ENCODE peak calls at places on chromosomes 4 and X, in four cellular contexts. L is fibroblast of mammary gland, C is lower leg skin, K is GM06990. X is an unnamed sample.

GRCh38 chrX:28189011-28189410 is 207.8 kb upstream of the DCAF8L1 start:
- DNase-seq in L (peak), C (no peak), K (no peak), X (peak)

GRCh38 chr4:126038492-126039236 is 723.9 kb downstream of the FAT4 start:
- DNase-seq in L (no peak), C (no peak), K (no peak), X (no peak)

GRCh38 chrX:112851161-112851779 is 10.6 kb upstream of the AMOT start:
- DNase-seq in L (no peak), C (no peak), K (peak), X (no peak)

GRCh38 chrX:102712216-102712966 is at the start of gene GPRASP2:
- DNase-seq in L (peak), C (peak), K (no peak), X (no peak)

GRCh38 chr4:102705391-102705935 is 55.3 kb downstream of the MANBA start:
- DNase-seq in L (no peak), C (no peak), K (no peak), X (no peak)

GRCh38 chr4:13956947-13957346 is 329.4 kb upstream of the BOD1L1 start:
- DNase-seq in L (no peak), C (no peak), K (no peak), X (no peak)

GRCh38 chr4:53557601-53558000 is 33.7 kb downstream of the LNX1 start:
- DNase-seq in L (no peak), C (no peak), K (no peak), X (no peak)

GRCh38 chr4:182062936-182063335 is 180.3 kb upstream of the TENM3 start:
- DNase-seq in L (peak), C (no peak), K (no peak), X (peak)

GRCh38 chr4:168577624-168578023 is 80.8 kb downstream of the PALLD start:
- DNase-seq in L (no peak), C (no peak), K (no peak), X (no peak)

GRCh38 chr4:40388248-40388647 is 53.1 kb downstream of the CHRNA9 start:
- DNase-seq in L (no peak), C (no peak), K (no peak), X (no peak)

GRCh38 chrX:100650841-100651240 is 6.8 kb downstream of the SRPX2 start:
- DNase-seq in L (no peak), C (no peak), K (no peak), X (no peak)

GRCh38 chrX:10172867-10173266 is 16.1 kb downstream of the CLCN4 start:
- DNase-seq in L (no peak), C (no peak), K (no peak), X (no peak)

GRCh38 chrX:16771483-16772398 is 14.5 kb upstream of the TXLNG start:
- DNase-seq in L (peak), C (no peak), K (peak), X (peak)

GRCh38 chrX:153477039-153477438 is 6.7 kb upstream of the HAUS7 start:
- DNase-seq in L (peak), C (no peak), K (no peak), X (no peak)

GRCh38 chr4:145041378-145041777 is 56.6 kb downstream of the ANAPC10 start:
- DNase-seq in L (no peak), C (no peak), K (peak), X (no peak)

GRCh38 chrX:23317799-23318724 is 16.6 kb upstream of the PTCHD1 start:
- DNase-seq in L (peak), C (no peak), K (no peak), X (no peak)

GRCh38 chr4:148054275-148054674 is 322.4 kb downstream of the ARHGAP10 start:
- DNase-seq in L (no peak), C (no peak), K (no peak), X (no peak)

GRCh38 chrX:140141444-140142029 is 176.2 kb upstream of the CXorf66 start:
- DNase-seq in L (peak), C (no peak), K (no peak), X (no peak)

GRCh38 chr4:76687730-76688441 is 210.1 kb downstream of the SOWAHB start:
- DNase-seq in L (no peak), C (no peak), K (no peak), X (no peak)

GRCh38 chrX:125150231-125150630 is 169.4 kb upstream of the TEX13C start:
- DNase-seq in L (no peak), C (no peak), K (no peak), X (no peak)

GRCh38 chr4:5708171-5708828 is at the start of gene EVC2:
- DNase-seq in L (peak), C (no peak), K (peak), X (no peak)

GRCh38 chr4:5711479-5712184 is 631 bp downstream of the EVC start:
- DNase-seq in L (peak), C (no peak), K (peak), X (no peak)

GRCh38 chr4:5710962-5711478 is at the start of gene EVC:
- DNase-seq in L (peak), C (peak), K (peak), X (no peak)

GRCh38 chr4:5708829-5709680 is 696 bp upstream of the EVC2 start:
- DNase-seq in L (no peak), C (no peak), K (no peak), X (no peak)

DNA sequence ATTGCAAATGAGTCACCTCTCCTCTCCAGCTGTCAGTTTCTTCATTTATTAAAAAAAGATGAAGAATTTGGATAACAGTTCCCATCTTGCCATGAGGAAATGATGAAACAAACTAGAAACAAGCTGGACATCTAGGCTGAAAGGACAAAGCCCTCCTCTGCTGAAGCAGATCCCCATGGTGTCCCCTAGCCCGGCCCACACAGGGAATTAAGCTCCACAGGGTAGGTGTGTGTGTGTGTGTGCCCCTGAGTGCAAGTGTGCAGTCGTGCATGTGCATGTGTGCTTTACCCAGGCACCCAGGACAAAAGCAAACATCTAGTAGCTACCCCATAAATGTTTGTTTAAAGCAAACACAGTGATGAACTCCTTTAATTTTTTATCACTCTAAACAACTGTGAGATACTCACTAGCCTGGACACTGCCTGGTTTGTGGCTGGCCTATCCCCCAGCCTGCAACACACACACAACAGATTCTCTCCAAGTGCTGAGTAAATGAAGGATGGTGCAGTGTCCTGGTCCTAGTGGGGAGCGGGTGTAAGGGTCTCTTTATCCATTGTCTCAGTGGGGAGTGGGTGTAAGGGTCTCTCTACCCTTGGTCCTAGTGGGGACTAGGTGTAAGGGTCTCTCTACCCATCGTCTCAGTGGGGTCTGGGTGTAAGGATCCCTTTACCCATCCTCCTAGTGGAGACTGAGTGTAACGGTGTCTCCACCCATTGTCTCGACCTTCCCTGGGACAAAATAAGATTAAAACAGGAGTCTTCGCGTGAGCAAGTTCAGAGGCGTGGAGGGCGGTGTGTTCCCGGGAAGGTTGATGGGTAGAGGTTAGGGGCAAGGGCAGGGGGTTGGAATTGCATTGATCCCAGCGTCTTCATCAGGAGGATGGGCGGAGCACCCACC is 688 bp upstream of the EVC start:
- DNase-seq in L (no peak), C (no peak), K (no peak), X (no peak)
- TF ChIP-seq CTCF in L (peak), C (no peak), K (peak), X (peak)

GRCh38 chr4:73870778-73871177 is 1.6 kb downstream of the CXCL1 start:
- DNase-seq in L (peak), C (no peak), K (no peak), X (no peak)
- H3K4me3 ChIP-seq in L (peak), C (no peak), K (no peak), X (no peak)

GRCh38 chrX:15384304-15384703 is at the start of gene VEGFD:
- DNase-seq in L (peak), C (peak), K (no peak), X (peak)

GRCh38 chrX:15376956-15377355 is 7.3 kb downstream of the VEGFD start:
- DNase-seq in L (peak), C (no peak), K (no peak), X (no peak)

GRCh38 chrX:15382809-15383208 is 1.4 kb downstream of the VEGFD start:
- DNase-seq in L (no peak), C (no peak), K (no peak), X (no peak)
- TF ChIP-seq CTCF in L (peak), C (no peak), K (peak), X (no peak)

GRCh38 chr4:142846729-142847606 is 867 bp upstream of the INPP4B start:
- DNase-seq in L (no peak), C (peak), K (peak), X (no peak)

GRCh38 chr4:142844782-142845181 is 1.3 kb downstream of the INPP4B start:
- DNase-seq in L (no peak), C (no peak), K (no peak), X (no peak)

GRCh38 chr4:142850478-142850877 is 4.4 kb upstream of the INPP4B start:
- DNase-seq in L (no peak), C (no peak), K (no peak), X (no peak)

GRCh38 chr4:142845293-142846070 is 619 bp downstream of the INPP4B start:
- DNase-seq in L (no peak), C (no peak), K (peak), X (no peak)

GRCh38 chr4:142846105-142846728 is at the start of gene INPP4B:
- DNase-seq in L (peak), C (no peak), K (peak), X (peak)
- H3K4me3 ChIP-seq in L (peak), C (peak), K (peak), X (peak)

GRCh38 chrX:19130628-19131027 is 8.4 kb upstream of the ADGRG2 start:
- DNase-seq in L (no peak), C (no peak), K (no peak), X (no peak)
- TF ChIP-seq CTCF in L (no peak), C (no peak), K (no peak), X (no peak)

X was measured in retinal pigment epithelial cell.